ENCODE peak calls at places on chromosomes 5 and 9, in four cellular contexts. H, P, N and J are unnamed samples.
A peak's percentile ranks its signal among the peaks of the same experiment; 100 is the strongest.

GRCh38 chr5:31186672-31187267 is 6.7 kb upstream of the CDH6 start:
- DNase-seq in H (no peak), P (no peak), N (peak; percentile 66), J (peak; percentile 23)

GRCh38 chr9:137241490-137242328 is 622 bp downstream of the TUBB4B start:
- DNase-seq in H (no peak), P (peak; percentile 63), N (peak; percentile 33), J (peak; percentile 28)

GRCh38 chr5:157671592-157672330 is 428 bp downstream of the C5orf52 start:
- DNase-seq in H (no peak), P (no peak), N (no peak), J (no peak)

GRCh38 chr5:62143268-62144229 is 162.5 kb upstream of the KIF2A start:
- DNase-seq in H (no peak), P (no peak), N (peak; percentile 57), J (peak; percentile 1)

GRCh38 chr5:36150676-36151433 is 832 bp downstream of the LMBRD2 start:
- DNase-seq in H (no peak), P (no peak), N (peak; percentile 53), J (peak; percentile 56)

GRCh38 chr5:36985387-36985786 is 108.8 kb downstream of the NIPBL start:
- DNase-seq in H (no peak), P (no peak), N (no peak), J (no peak)

GRCh38 chr9:70574222-70574837 is 159.9 kb upstream of the KLF9 start:
- DNase-seq in H (no peak), P (no peak), N (peak; percentile 56), J (peak; percentile 42)

GRCh38 chr5:16508730-16509531 is 43.3 kb upstream of the ZNF622 start:
- DNase-seq in H (no peak), P (no peak), N (no peak), J (no peak)

GRCh38 chr9:68896495-68896894 is 117.4 kb downstream of the PRKACG start:
- DNase-seq in H (no peak), P (no peak), N (no peak), J (no peak)

GRCh38 chr5:118937393-118938061 is 50.8 kb downstream of the DTWD2 start:
- DNase-seq in H (no peak), P (no peak), N (peak; percentile 7), J (no peak)

GRCh38 chr5:92613546-92613945 is 967.5 kb downstream of the NR2F1-AS1 start:
- DNase-seq in H (no peak), P (no peak), N (peak; percentile 11), J (peak; percentile 35)

GRCh38 chr5:175513297-175513696 is 34.9 kb downstream of the SFXN1 start:
- DNase-seq in H (no peak), P (no peak), N (no peak), J (no peak)

GRCh38 chr5:167861134-167861930 is 430.1 kb upstream of the WWC1 start:
- DNase-seq in H (peak; percentile 48), P (no peak), N (peak; percentile 39), J (no peak)

GRCh38 chr9:96150324-96151023 is 151.5 kb downstream of the HSD17B3 start:
- DNase-seq in H (no peak), P (no peak), N (no peak), J (no peak)

GRCh38 chr5:131534995-131535394 is 100.0 kb downstream of the RAPGEF6 start:
- DNase-seq in H (no peak), P (no peak), N (peak; percentile 20), J (no peak)

GRCh38 chr5:141877478-141878185 is 578 bp downstream of the PCDH1 start:
- DNase-seq in H (no peak), P (no peak), N (peak; percentile 21), J (no peak)

GRCh38 chr5:75522542-75522941 is 10.9 kb downstream of the POLK start:
- DNase-seq in H (no peak), P (no peak), N (peak; percentile 3), J (no peak)

GRCh38 chr5:171625646-171626045 is 160.0 kb upstream of the SMIM23 start:
- DNase-seq in H (no peak), P (no peak), N (no peak), J (no peak)

GRCh38 chr5:6869677-6870076 is 156.4 kb downstream of the TENT4A start:
- DNase-seq in H (no peak), P (no peak), N (no peak), J (no peak)

GRCh38 chr5:88226881-88227450 is 41.7 kb downstream of the TMEM161B start:
- DNase-seq in H (no peak), P (no peak), N (no peak), J (no peak)

GRCh38 chr5:72438141-72438540 is 69.1 kb downstream of the ZNF366 start:
- DNase-seq in H (no peak), P (no peak), N (no peak), J (no peak)

GRCh38 chr5:45385321-45386058 is 310.7 kb downstream of the HCN1 start:
- DNase-seq in H (no peak), P (no peak), N (peak; percentile 71), J (no peak)

GRCh38 chr5:120228262-120229031 is 235.7 kb upstream of the PRR16 start:
- DNase-seq in H (no peak), P (no peak), N (no peak), J (peak; percentile 7)

GRCh38 chr5:179732918-179733763 is 519 bp downstream of the MAML1 start:
- DNase-seq in H (peak; percentile 29), P (no peak), N (peak; percentile 30), J (peak; percentile 16)

GRCh38 chr5:73617510-73618279 is 8.3 kb upstream of the ARHGEF28 start:
- DNase-seq in H (no peak), P (no peak), N (peak; percentile 41), J (peak; percentile 44)

GRCh38 chr5:142364251-142365145 is 39.7 kb upstream of the SPRY4 start:
- DNase-seq in H (no peak), P (no peak), N (no peak), J (no peak)

GRCh38 chr5:171790408-171790807 is 4.8 kb downstream of the SMIM23 start:
- DNase-seq in H (no peak), P (no peak), N (no peak), J (no peak)

GRCh38 chr5:68749648-68750047 is 344.2 kb upstream of the SLC30A5 start:
- DNase-seq in H (no peak), P (no peak), N (no peak), J (no peak)

DNA sequence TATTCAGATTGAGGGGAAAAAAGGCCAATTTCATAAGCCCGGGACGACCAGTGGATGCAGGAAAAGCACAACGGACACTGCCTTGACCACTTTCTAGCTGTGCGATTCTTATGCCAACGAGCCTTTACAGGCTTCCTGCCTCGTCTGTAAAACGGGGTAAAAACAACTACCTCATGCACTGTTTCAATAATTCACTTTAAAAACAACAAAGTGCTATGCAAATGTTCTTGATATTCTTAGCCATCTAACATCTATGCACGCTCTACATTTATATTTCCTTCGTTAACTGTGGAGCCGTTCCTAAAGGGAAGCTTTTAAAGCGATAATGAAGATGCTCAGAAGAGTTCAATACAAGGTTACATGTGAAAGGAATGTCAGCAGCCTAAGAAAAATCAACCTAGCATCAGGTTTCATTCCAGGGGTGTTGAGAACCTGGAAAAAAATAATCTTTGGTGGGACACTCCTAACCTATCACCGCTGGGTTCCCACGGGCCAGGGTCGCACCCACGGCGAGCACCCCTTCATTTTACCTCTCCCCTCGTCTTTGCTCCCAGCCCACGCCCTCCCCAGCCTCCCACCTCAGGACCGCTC is 995 bp downstream of the ARSB start:
- DNase-seq in H (no peak), P (no peak), N (no peak), J (no peak)
- TF ChIP-seq CTCF in H (no peak), P (no peak), N (no peak), J (peak; percentile 64)

DNA sequence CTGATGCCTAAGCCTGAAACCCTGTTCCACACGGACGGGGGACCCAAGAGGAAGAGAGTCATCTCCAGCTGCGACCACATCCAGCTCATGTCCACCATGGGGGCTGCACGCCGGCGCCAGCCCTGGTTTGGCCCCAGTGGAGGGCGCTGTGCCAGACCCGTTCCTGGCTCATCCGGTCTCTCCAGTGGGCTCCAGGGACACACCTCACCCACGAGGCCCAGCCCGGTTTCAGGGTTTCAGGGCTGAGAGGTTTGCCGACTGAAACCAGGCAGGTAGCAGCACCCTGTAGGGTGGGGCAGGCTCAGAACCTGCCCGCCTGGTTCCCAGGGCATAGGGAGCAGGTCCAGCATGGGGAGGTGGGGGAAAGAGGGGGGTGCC is 71.4 kb upstream of the STXBP1 start:
- DNase-seq in H (no peak), P (no peak), N (no peak), J (no peak)
- TF ChIP-seq CTCF in H (no peak), P (no peak), N (no peak), J (peak; percentile 41)

DNA sequence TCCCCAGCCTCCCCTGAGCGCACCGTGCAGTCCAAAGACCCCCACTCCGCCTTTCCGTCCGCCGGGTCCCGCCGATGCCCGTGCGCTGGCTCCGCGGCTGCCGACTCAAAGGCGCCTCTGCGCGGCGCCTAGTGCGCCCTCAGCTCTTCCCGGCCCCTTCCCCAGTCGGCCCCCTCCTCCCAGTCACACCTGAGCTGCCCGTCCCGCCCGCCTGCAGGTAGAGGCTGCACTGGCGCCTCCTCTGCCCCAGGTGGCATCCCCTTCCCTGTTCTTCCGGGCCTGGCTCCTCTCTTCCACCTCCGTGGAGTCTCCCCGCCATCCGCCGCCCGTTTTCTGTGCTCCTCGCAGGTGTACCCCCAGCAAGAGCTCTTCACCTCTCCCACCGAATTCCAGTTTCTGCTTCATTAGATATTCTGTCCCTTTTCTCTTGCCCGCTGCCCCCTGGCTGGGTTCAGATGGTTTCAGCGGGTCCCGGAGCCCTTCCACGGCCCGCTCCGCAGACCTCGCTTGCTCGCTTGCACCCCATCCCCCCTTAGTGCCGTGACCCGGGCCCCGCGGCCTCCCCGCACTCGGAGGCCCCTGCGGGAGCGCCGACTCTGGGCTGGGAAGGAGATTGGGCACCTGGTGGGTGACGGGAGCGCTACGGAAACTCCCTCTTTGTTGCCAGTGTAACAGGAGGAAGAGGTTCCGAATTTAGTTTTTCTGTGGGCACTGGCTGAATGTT is 707 bp downstream of the SLC44A1 start:
- DNase-seq in H (peak; percentile 80), P (peak; percentile 46), N (peak; percentile 61), J (peak; percentile 18)
- TF ChIP-seq CTCF in H (peak; percentile 59), P (peak; percentile 16), N (no peak), J (peak; percentile 36)

DNA sequence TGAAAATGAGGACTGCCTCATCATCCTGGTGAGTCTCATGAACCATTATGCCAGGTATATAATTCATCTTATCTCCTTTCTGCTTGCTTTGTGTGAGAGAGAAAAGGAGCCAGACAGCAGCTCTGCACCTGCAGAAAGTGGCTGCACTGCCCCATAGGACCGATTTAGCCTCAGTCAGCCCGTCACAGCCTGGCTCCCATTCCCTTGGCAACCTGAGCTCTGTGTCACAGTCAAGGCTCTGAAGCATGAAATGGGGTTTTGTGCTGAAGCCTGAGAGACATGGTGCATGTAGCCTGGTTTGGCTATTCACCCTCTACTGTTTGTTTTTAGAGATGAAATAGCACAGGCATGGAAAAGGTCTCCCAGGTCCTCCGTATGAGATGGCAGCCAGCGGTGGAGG is 198.3 kb downstream of the KCTD16 start:
- DNase-seq in H (no peak), P (no peak), N (no peak), J (no peak)
- TF ChIP-seq CTCF in H (no peak), P (no peak), N (no peak), J (no peak)

GRCh38 chr5:84249918-84250635 is 134.6 kb downstream of the EDIL3 start:
- DNase-seq in H (no peak), P (no peak), N (peak; percentile 70), J (no peak)
- TF ChIP-seq CTCF in H (no peak), P (no peak), N (no peak), J (no peak)